ENCODE peak calls at places on chromosomes 2 and 18, in six cellular contexts. Z, Y, I, B, A and F are unnamed samples.
A peak's percentile ranks its signal among the peaks of the same experiment; 100 is the strongest.

GRCh38 chr2:64312622-64312948 is 141.4 kb upstream of the LGALSL start:
- DNase-seq in Z (no peak), Y (no peak), I (no peak), B (no peak), A (no peak), F (no peak)

GRCh38 chr2:48721158-48721557 is 34.4 kb downstream of the LHCGR start:
- DNase-seq in Z (no peak), Y (no peak), I (no peak), B (no peak), A (no peak), F (no peak)

GRCh38 chr2:32061973-32062861 is 1.1 kb upstream of the SPAST start:
- DNase-seq in Z (no peak), Y (peak; percentile 38), I (peak; percentile 38), B (peak; percentile 48), A (peak; percentile 18), F (no peak)

GRCh38 chr2:153230977-153231376 is 247.6 kb downstream of the RPRM start:
- DNase-seq in Z (no peak), Y (peak; percentile 80), I (no peak), B (no peak), A (no peak), F (no peak)

GRCh38 chr18:12904012-12904516 is 20.0 kb upstream of the PTPN2 start:
- DNase-seq in Z (peak; percentile 46), Y (no peak), I (no peak), B (no peak), A (no peak), F (peak; percentile 66)

GRCh38 chr2:227761734-227762476 is 16.2 kb downstream of the SCYGR8 start:
- DNase-seq in Z (no peak), Y (no peak), I (no peak), B (no peak), A (no peak), F (no peak)

GRCh38 chr2:240812301-240812680 is 7.7 kb downstream of the KIF1A start:
- DNase-seq in Z (no peak), Y (no peak), I (no peak), B (no peak), A (no peak), F (no peak)

GRCh38 chr2:203814661-203815540 is 52.7 kb upstream of the CTLA4 start:
- DNase-seq in Z (peak; percentile 57), Y (peak; percentile 83), I (peak; percentile 69), B (peak; percentile 84), A (peak; percentile 72), F (peak; percentile 33)

GRCh38 chr2:178796079-178796677 is 11.0 kb downstream of the TTN start:
- DNase-seq in Z (no peak), Y (peak; percentile 57), I (peak; percentile 55), B (peak; percentile 33), A (peak; percentile 14), F (no peak)

GRCh38 chr2:221787561-221787960 is 215.5 kb upstream of the EPHA4 start:
- DNase-seq in Z (no peak), Y (no peak), I (no peak), B (no peak), A (no peak), F (no peak)

GRCh38 chr2:17539596-17539992 is 902 bp upstream of the VSNL1 start:
- DNase-seq in Z (no peak), Y (no peak), I (peak; percentile 21), B (no peak), A (no peak), F (no peak)